ENCODE peak calls at places on chromosome 18, in four cellular contexts. D is testis, J is OCI-LY7, B is HL-60. K is an unnamed sample.
A peak's percentile ranks its signal among the peaks of the same experiment; 100 is the strongest.

GRCh38 chr18:36580266-36580665 is 248.5 kb downstream of the TPGS2 start:
- DNase-seq in D (peak; percentile 56), J (no peak), B (no peak), K (no peak)

GRCh38 chr18:74084184-74084583 is 63.5 kb downstream of the FBXO15 start:
- DNase-seq in D (no peak), J (no peak), B (no peak), K (no peak)

GRCh38 chr18:21803495-21803894 is 62.9 kb downstream of the MIB1 start:
- DNase-seq in D (no peak), J (no peak), B (peak; percentile 35), K (no peak)

GRCh38 chr18:27861539-27861938 is 315.4 kb downstream of the CDH2 start:
- DNase-seq in D (no peak), J (no peak), B (no peak), K (no peak)

GRCh38 chr18:76494181-76494540 is 881 bp downstream of the ZNF516 start:
- DNase-seq in D (peak; percentile 69), J (peak; percentile 37), B (no peak), K (peak; percentile 29)

GRCh38 chr18:23094411-23095165 is 40.7 kb upstream of the CABLES1 start:
- DNase-seq in D (no peak), J (no peak), B (no peak), K (no peak)

GRCh38 chr18:59460060-59460395 is 101.0 kb upstream of the LMAN1 start:
- DNase-seq in D (no peak), J (no peak), B (no peak), K (no peak)

GRCh38 chr18:8229040-8229439 is 380.2 kb upstream of the RAB12 start:
- DNase-seq in D (no peak), J (no peak), B (no peak), K (no peak)

GRCh38 chr18:24142376-24142775 is 3.5 kb downstream of the CABYR start:
- DNase-seq in D (no peak), J (no peak), B (no peak), K (no peak)

GRCh38 chr18:54647176-54647575 is 56.1 kb downstream of the DYNAP start:
- DNase-seq in D (no peak), J (peak; percentile 31), B (no peak), K (peak; percentile 15)

GRCh38 chr18:24254071-24254470 is 115.2 kb downstream of the CABYR start:
- DNase-seq in D (no peak), J (no peak), B (no peak), K (no peak)

GRCh38 chr18:28412521-28412920 is 235.6 kb upstream of the CDH2 start:
- DNase-seq in D (no peak), J (no peak), B (no peak), K (no peak)

GRCh38 chr18:44033144-44033543 is 647.5 kb upstream of the SETBP1 start:
- DNase-seq in D (no peak), J (no peak), B (no peak), K (no peak)

GRCh38 chr18:54946149-54946581 is 13.1 kb downstream of the CCDC68 start:
- DNase-seq in D (no peak), J (no peak), B (no peak), K (peak; percentile 39)

GRCh38 chr18:58493516-58494253 is 135.2 kb downstream of the ALPK2 start:
- DNase-seq in D (peak; percentile 85), J (peak; percentile 33), B (peak; percentile 38), K (peak; percentile 81)

GRCh38 chr18:59783138-59783537 is 85.9 kb upstream of the CCBE1 start:
- DNase-seq in D (peak; percentile 59), J (peak; percentile 51), B (no peak), K (peak; percentile 74)

GRCh38 chr18:60506682-60507081 is 134.1 kb upstream of the MC4R start:
- DNase-seq in D (no peak), J (no peak), B (no peak), K (no peak)

GRCh38 chr18:28365406-28365805 is 188.5 kb upstream of the CDH2 start:
- DNase-seq in D (no peak), J (no peak), B (no peak), K (no peak)

GRCh38 chr18:21741511-21742322 is 1.1 kb downstream of the MIB1 start:
- DNase-seq in D (peak; percentile 40), J (peak; percentile 47), B (no peak), K (no peak)

GRCh38 chr18:295756-296155 is 27.9 kb upstream of the THOC1 start:
- DNase-seq in D (no peak), J (no peak), B (no peak), K (no peak)

GRCh38 chr18:23301971-23302370 is 151.1 kb upstream of the RIOK3 start:
- DNase-seq in D (no peak), J (peak; percentile 8), B (no peak), K (no peak)

GRCh38 chr18:47294801-47295200 is 43.3 kb upstream of the SKOR2 start:
- DNase-seq in D (no peak), J (no peak), B (no peak), K (no peak)
- TF ChIP-seq CTCF in D (no peak), J (no peak), B (no peak), K (no peak)

GRCh38 chr18:45280486-45281263 is 334.6 kb upstream of the SLC14A2 start:
- DNase-seq in D (no peak), J (no peak), B (no peak), K (no peak)

GRCh38 chr18:45284174-45284573 is 331.1 kb upstream of the SLC14A2 start:
- DNase-seq in D (no peak), J (no peak), B (no peak), K (no peak)

GRCh38 chr18:45277870-45278269 is 337.4 kb upstream of the SLC14A2 start:
- DNase-seq in D (no peak), J (no peak), B (no peak), K (no peak)

GRCh38 chr18:45285251-45285650 is 330.0 kb upstream of the SLC14A2 start:
- DNase-seq in D (no peak), J (no peak), B (no peak), K (no peak)

GRCh38 chr18:45282101-45282812 is 333.0 kb upstream of the SLC14A2 start:
- DNase-seq in D (no peak), J (no peak), B (no peak), K (no peak)
- TF ChIP-seq CTCF in D (no peak), J (no peak), B (no peak), K (no peak)

GRCh38 chr18:41745166-41746049 is 209.6 kb upstream of the PIK3C3 start:
- DNase-seq in D (peak; percentile 66), J (peak; percentile 1), B (peak; percentile 4), K (peak; percentile 34)
- TF ChIP-seq CTCF in D (no peak), J (peak; percentile 50), B (peak; percentile 77), K (peak; percentile 11)

GRCh38 chr18:67463829-67464228 is 52.7 kb downstream of the DSEL start:
- DNase-seq in D (no peak), J (no peak), B (no peak), K (no peak)
- TF ChIP-seq CTCF in D (no peak), J (no peak), B (peak; percentile 27), K (no peak)

GRCh38 chr18:48649231-48649630 is 110.4 kb downstream of the CTIF start:
- DNase-seq in D (no peak), J (peak; percentile 24), B (no peak), K (no peak)
- TF ChIP-seq CTCF in D (no peak), J (peak; percentile 50), B (no peak), K (no peak)

K was measured in GM20000.